ENCODE peak calls at places on chromosomes 4 and X, in six cellular contexts. I is astrocyte of the spinal cord; Y is amniotic stem cell; C is stimulated activated CD4-positive, alpha-beta T cell treated with anti-CD3 and anti-CD28 coated beads, Interleukin-12 subunit alpha, Interleukin-12 subunit beta, amount 100 ng/mL, for 48 hours; N is stimulated activated CD8-positive, alpha-beta memory T cell treated with anti-CD3 and anti-CD28 coated beads, Interleukin-7, amount 100 ng/mL, for 24 hours; E is GM20000. F is an unnamed sample.

GRCh38 chrX:39335447-39336235 is 534.4 kb downstream of the MID1IP1 start:
- DNase-seq in I (no peak), Y (no peak), C (no peak), N (no peak), E (no peak), F (no peak)

GRCh38 chr4:122921971-122922876 is at the start of gene NUDT6:
- DNase-seq in I (peak), Y (peak), C (no peak), N (peak), E (peak), F (peak)

GRCh38 chrX:22686138-22686541 is 313.6 kb upstream of the DDX53 start:
- DNase-seq in I (peak), Y (peak), C (no peak), N (no peak), E (no peak), F (no peak)

GRCh38 chr4:169121920-169122319 is 111.9 kb upstream of the CBR4 start:
- DNase-seq in I (no peak), Y (no peak), C (no peak), N (no peak), E (no peak), F (no peak)

GRCh38 chrX:130523460-130524394 is 121.9 kb downstream of the RBMX2 start:
- DNase-seq in I (peak), Y (no peak), C (no peak), N (no peak), E (no peak), F (peak)

GRCh38 chr4:107997001-107997788 is 7.5 kb downstream of the HADH start:
- DNase-seq in I (peak), Y (peak), C (no peak), N (no peak), E (no peak), F (no peak)

GRCh38 chr4:144449623-144450022 is 196.3 kb upstream of the HHIP start:
- DNase-seq in I (no peak), Y (no peak), C (no peak), N (no peak), E (no peak), F (no peak)

GRCh38 chr4:125722009-125722408 is 407.3 kb downstream of the FAT4 start:
- DNase-seq in I (no peak), Y (no peak), C (no peak), N (no peak), E (no peak), F (no peak)

GRCh38 chr4:63349674-63350025 is 1059.6 kb downstream of the TECRL start:
- DNase-seq in I (no peak), Y (no peak), C (no peak), N (no peak), E (no peak), F (no peak)

GRCh38 chr4:78552398-78553396 is 1.1 kb downstream of the ANXA3 start:
- DNase-seq in I (no peak), Y (no peak), C (no peak), N (no peak), E (no peak), F (no peak)

GRCh38 chr4:188411805-188412204 is 272.6 kb downstream of the TRIML1 start:
- DNase-seq in I (no peak), Y (no peak), C (no peak), N (no peak), E (no peak), F (no peak)

GRCh38 chr4:145098675-145099037 is 545 bp downstream of the ABCE1 start:
- DNase-seq in I (peak), Y (no peak), C (peak), N (peak), E (peak), F (peak)

GRCh38 chrX:129779747-129780146 is at the start of gene SASH3:
- DNase-seq in I (no peak), Y (no peak), C (no peak), N (no peak), E (peak), F (no peak)

GRCh38 chr4:159925770-159926169 is 822.9 kb downstream of the RAPGEF2 start:
- DNase-seq in I (no peak), Y (no peak), C (no peak), N (no peak), E (no peak), F (no peak)

GRCh38 chr4:175376287-175376977 is 435.6 kb downstream of the GPM6A start:
- DNase-seq in I (no peak), Y (no peak), C (no peak), N (no peak), E (no peak), F (no peak)

GRCh38 chr4:3744232-3744631 is 22.0 kb upstream of the ADRA2C start:
- DNase-seq in I (no peak), Y (no peak), C (no peak), N (no peak), E (no peak), F (no peak)

GRCh38 chr4:159010563-159011260 is 92.2 kb upstream of the RAPGEF2 start:
- DNase-seq in I (peak), Y (no peak), C (no peak), N (no peak), E (no peak), F (peak)

GRCh38 chr4:91108751-91109150 is 981.6 kb downstream of the CCSER1 start:
- DNase-seq in I (no peak), Y (no peak), C (no peak), N (no peak), E (no peak), F (no peak)

GRCh38 chr4:98599617-98600016 is 58.8 kb downstream of the TSPAN5 start:
- DNase-seq in I (no peak), Y (no peak), C (no peak), N (no peak), E (no peak), F (no peak)

GRCh38 chr4:15755321-15755750 is 22.8 kb upstream of the CD38 start:
- DNase-seq in I (peak), Y (no peak), C (peak), N (no peak), E (no peak), F (no peak)

GRCh38 chr4:122894802-122895201 is 27.6 kb downstream of the NUDT6 start:
- DNase-seq in I (no peak), Y (no peak), C (no peak), N (no peak), E (no peak), F (no peak)

GRCh38 chr4:3781193-3781886 is 15.2 kb downstream of the ADRA2C start:
- DNase-seq in I (no peak), Y (no peak), C (no peak), N (no peak), E (no peak), F (no peak)

GRCh38 chrX:154452823-154453222 is 5.3 kb upstream of the PLXNA3 start:
- DNase-seq in I (no peak), Y (no peak), C (no peak), N (no peak), E (no peak), F (peak)

GRCh38 chrX:150605603-150606002 is 37.2 kb downstream of the MTM1 start:
- DNase-seq in I (no peak), Y (no peak), C (no peak), N (no peak), E (no peak), F (no peak)

GRCh38 chrX:153669174-153669890 is 4.3 kb downstream of the PNCK start:
- DNase-seq in I (no peak), Y (no peak), C (no peak), N (no peak), E (peak), F (no peak)

GRCh38 chrX:54288277-54288676 is 69.6 kb downstream of the WNK3 start:
- DNase-seq in I (no peak), Y (no peak), C (no peak), N (no peak), E (no peak), F (no peak)

GRCh38 chr4:89645512-89645911 is 191.4 kb downstream of the SNCA start:
- DNase-seq in I (no peak), Y (no peak), C (no peak), N (no peak), E (no peak), F (no peak)

GRCh38 chrX:69503835-69504625 is at the start of gene NALF2:
- DNase-seq in I (peak), Y (no peak), C (no peak), N (no peak), E (peak), F (peak)

GRCh38 chr4:25875281-25875745 is 12.5 kb upstream of the SEL1L3 start:
- DNase-seq in I (no peak), Y (no peak), C (no peak), N (no peak), E (no peak), F (no peak)

GRCh38 chr4:91471280-91471679 is 832.5 kb upstream of the GRID2 start:
- DNase-seq in I (no peak), Y (no peak), C (no peak), N (no peak), E (no peak), F (no peak)

GRCh38 chr4:48033825-48034413 is 17.3 kb downstream of the NIPAL1 start:
- DNase-seq in I (no peak), Y (no peak), C (no peak), N (peak), E (no peak), F (no peak)

GRCh38 chrX:619812-620493 is 10.6 kb upstream of the SHOX start:
- DNase-seq in I (no peak), Y (no peak), C (no peak), N (no peak), E (peak), F (no peak)

GRCh38 chr4:55553442-55553841 is 6.7 kb upstream of the CLOCK start:
- DNase-seq in I (peak), Y (no peak), C (no peak), N (no peak), E (no peak), F (no peak)

GRCh38 chr4:2744576-2745270 is 11.4 kb downstream of the TNIP2 start:
- DNase-seq in I (no peak), Y (no peak), C (no peak), N (no peak), E (no peak), F (no peak)

GRCh38 chr4:13597604-13598003 is 29.9 kb downstream of the BOD1L1 start:
- DNase-seq in I (peak), Y (no peak), C (no peak), N (no peak), E (no peak), F (no peak)

GRCh38 chrX:24528605-24529004 is 63.5 kb downstream of the PDK3 start:
- DNase-seq in I (no peak), Y (no peak), C (no peak), N (no peak), E (peak), F (no peak)

GRCh38 chr4:87118826-87119225 is 101.6 kb downstream of the KLHL8 start:
- DNase-seq in I (peak), Y (no peak), C (no peak), N (no peak), E (no peak), F (no peak)

GRCh38 chrX:51860679-51861078 is 32.7 kb upstream of the MAGED1 start:
- DNase-seq in I (peak), Y (no peak), C (no peak), N (no peak), E (peak), F (peak)